ENCODE peak calls at places on chromosomes 4 and X, in eight cellular contexts. J, U, L, S, Z, I, N and Q are unnamed samples.

GRCh38 chr4:155071962-155072361 is 136.5 kb upstream of the NPY2R start:
- DNase-seq in J (no peak), U (no peak), L (no peak), S (no peak), Z (no peak), I (no peak), N (no peak), Q (no peak)

GRCh38 chrX:69503228-69503834 is 795 bp upstream of the NALF2 start:
- DNase-seq in J (no peak), U (no peak), L (no peak), S (no peak), Z (no peak), I (no peak), N (peak; percentile 79), Q (no peak)

GRCh38 chrX:136476501-136476900 is 11.2 kb upstream of the BRS3 start:
- DNase-seq in J (no peak), U (no peak), L (no peak), S (no peak), Z (no peak), I (no peak), N (no peak), Q (no peak)

GRCh38 chrX:25015486-25016360 is at the start of gene ARX:
- DNase-seq in J (no peak), U (no peak), L (peak; percentile 89), S (no peak), Z (peak; percentile 69), I (peak; percentile 72), N (peak; percentile 43), Q (no peak)

GRCh38 chrX:96382018-96382417 is 302.6 kb upstream of the DIAPH2 start:
- DNase-seq in J (no peak), U (no peak), L (no peak), S (no peak), Z (no peak), I (no peak), N (no peak), Q (no peak)

GRCh38 chr4:183600189-183600685 is 58.7 kb downstream of the RWDD4 start:
- DNase-seq in J (no peak), U (no peak), L (no peak), S (no peak), Z (no peak), I (no peak), N (peak; percentile 20), Q (no peak)

GRCh38 chr4:73445383-73446335 is 9.6 kb downstream of the AFP start:
- DNase-seq in J (no peak), U (no peak), L (no peak), S (no peak), Z (no peak), I (no peak), N (no peak), Q (no peak)

GRCh38 chrX:155534800-155535199 is 76.4 kb upstream of the F8A3 start:
- DNase-seq in J (no peak), U (no peak), L (no peak), S (no peak), Z (no peak), I (no peak), N (no peak), Q (no peak)

DNA sequence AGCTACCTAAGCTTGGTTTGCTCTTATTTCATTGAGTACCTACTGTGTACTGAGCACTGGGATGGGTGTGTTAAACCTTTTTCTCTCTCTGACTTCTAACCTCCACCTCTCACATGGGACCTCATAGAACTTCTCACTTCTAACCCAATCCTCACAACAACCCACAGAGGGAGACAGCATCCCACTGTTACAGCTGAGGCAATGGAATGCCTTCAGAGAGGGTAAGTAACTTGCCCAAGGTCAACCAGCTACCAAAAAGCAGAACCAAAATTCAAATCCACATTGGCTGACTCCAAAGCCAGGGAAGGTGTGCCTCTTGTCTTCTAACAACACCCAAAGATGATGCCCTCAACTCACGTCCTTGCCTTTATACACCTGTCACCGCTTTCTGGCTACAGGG is 5.4 kb downstream of the SEL1L3 start:
- DNase-seq in J (no peak), U (no peak), L (no peak), S (no peak), Z (no peak), I (no peak), N (no peak), Q (no peak)
- H3K4me1 ChIP-seq in J (no peaks in the 10 kb centered on the region), U (peaks cover 87% of the 10 kb centered on the region), L (no peaks in the 10 kb centered on the region), S (peaks cover 22% of the 10 kb centered on the region), Z (no peaks in the 10 kb centered on the region), I (peaks cover 69% of the 10 kb centered on the region), N (peaks cover 8% of the 10 kb centered on the region), Q (peaks cover 13% of the 10 kb centered on the region)

DNA sequence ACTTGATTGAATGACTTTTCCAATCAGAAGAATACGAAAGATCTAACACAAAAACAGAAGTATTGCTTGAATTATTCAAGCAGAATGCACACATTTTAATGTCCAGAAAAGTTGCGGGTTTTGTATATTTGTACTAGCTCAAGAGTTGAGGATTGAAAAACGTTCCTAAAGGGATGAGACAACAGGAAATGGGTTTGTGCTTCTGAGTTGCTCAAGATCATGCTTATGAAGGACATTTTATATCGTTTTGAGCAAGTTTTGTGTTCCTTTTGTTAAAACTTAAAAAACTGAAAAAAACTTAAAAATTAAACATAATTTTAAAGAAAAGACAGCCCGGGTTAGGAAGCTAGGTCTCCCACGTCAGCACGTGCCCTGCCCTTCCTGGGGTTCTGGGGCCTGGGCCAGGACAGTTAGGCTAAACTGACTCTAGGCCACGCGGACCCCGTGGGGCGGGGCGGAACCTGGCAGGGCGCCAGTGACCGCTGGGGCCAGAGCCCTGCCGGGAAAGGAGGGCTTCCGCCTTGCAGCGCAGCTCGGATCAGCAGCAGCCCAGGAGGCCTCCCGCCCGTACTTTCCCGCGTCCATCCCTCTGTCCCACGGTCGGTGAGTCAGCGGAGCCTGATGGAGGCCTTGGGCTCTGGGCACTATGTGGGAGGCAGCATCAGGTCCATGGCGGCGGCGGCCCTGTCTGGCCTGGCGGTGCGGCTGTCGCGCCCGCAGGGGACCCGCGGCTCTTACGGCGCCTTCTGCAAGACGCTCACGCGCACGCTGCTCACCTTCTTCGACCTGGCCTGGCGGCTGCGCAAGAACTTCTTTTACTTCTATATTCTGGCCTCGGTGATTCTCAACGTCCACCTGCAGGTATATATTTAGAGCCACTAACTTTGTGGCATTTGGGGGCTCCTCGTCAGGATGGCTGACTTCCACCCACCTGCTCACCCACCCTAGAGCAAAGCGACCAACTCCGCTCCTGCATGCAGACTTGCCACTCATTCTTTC is at the start of gene SMIM10:
- DNase-seq in J (peak; percentile 75), U (peak; percentile 89), L (peak; percentile 90), S (peak; percentile 80), Z (peak; percentile 69), I (peak; percentile 95), N (no peak), Q (no peak)
- TF ChIP-seq POLR2A in J (no peak), U (no peak), L (no peak), S (no peak), Z (no peak), I (no peak), N (no peak), Q (no peak)

GRCh38 chrX:153687121-153688039 is at the start of gene SLC6A8:
- DNase-seq in J (peak; percentile 78), U (no peak), L (peak; percentile 80), S (no peak), Z (peak; percentile 71), I (peak; percentile 90), N (peak; percentile 31), Q (no peak)

GRCh38 chrX:153689654-153690465 is 2.1 kb downstream of the SLC6A8 start:
- DNase-seq in J (no peak), U (no peak), L (peak; percentile 30), S (no peak), Z (peak; percentile 48), I (peak; percentile 43), N (no peak), Q (no peak)

GRCh38 chrX:153688900-153689590 is 1.3 kb downstream of the SLC6A8 start:
- DNase-seq in J (no peak), U (no peak), L (peak; percentile 34), S (no peak), Z (peak; percentile 54), I (peak; percentile 80), N (no peak), Q (no peak)

GRCh38 chrX:153688071-153688470 is 345 bp downstream of the SLC6A8 start:
- DNase-seq in J (no peak), U (no peak), L (no peak), S (no peak), Z (no peak), I (peak; percentile 70), N (no peak), Q (no peak)

GRCh38 chrX:153688534-153688899 is 791 bp downstream of the SLC6A8 start:
- DNase-seq in J (no peak), U (no peak), L (peak; percentile 19), S (no peak), Z (no peak), I (no peak), N (no peak), Q (no peak)
- H3K4me3 ChIP-seq in J (peak overlapping the region; percentile 46), U (peak overlapping the region; percentile 66), L (peak overlapping the region; percentile 44), S (peak overlapping the region; percentile 50), Z (no peak overlapping the region), I (no peak overlapping the region), N (peak overlapping the region; percentile 68), Q (peak overlapping the region; percentile 39)

DNA sequence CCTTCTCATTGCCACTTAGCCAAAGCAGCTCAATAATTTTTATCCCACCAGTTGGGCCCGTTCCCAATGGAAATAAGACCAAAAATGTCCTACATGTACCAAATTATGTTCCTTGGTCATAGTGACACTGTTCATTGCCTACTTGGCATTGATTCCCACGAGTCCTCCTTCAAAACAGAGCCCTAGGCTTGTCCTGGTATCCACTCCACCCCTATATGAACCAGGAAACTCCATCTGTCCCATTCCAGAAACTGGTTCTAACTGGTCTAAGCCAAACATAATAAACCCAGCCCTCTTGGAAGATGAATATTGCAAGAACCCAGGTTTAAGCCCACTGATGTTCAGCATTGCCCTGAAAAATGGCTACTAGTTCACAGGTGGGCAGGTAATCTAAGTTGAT is 30.9 kb upstream of the S100G start:
- DNase-seq in J (no peak), U (no peak), L (no peak), S (no peak), Z (no peak), I (no peak), N (no peak), Q (no peak)
- H3K4me1 ChIP-seq in J (no peaks in the 10 kb centered on the region), U (no peaks in the 10 kb centered on the region), L (no peaks in the 10 kb centered on the region), S (no peaks in the 10 kb centered on the region), Z (no peaks in the 10 kb centered on the region), I (no peaks in the 10 kb centered on the region), N (no peaks in the 10 kb centered on the region), Q (no peaks in the 10 kb centered on the region)